ENCODE peak calls at places on chromosomes 5 and 9, in six cellular contexts. C is mammary epithelial cell, J is AG10803, F is lung, Y is neural progenitor cell, Z is uterus. M is an unnamed sample.

GRCh38 chr5:179240561-179240960 is 104.7 kb downstream of the ADAMTS2 start:
- DNase-seq in Z (peak), F (no peak), J (no peak), C (no peak), Y (no peak), M (no peak)

GRCh38 chr5:421287-421880 is 21.6 kb upstream of the EXOC3 start:
- DNase-seq in Z (no peak), C (no peak), F (no peak), Y (no peak), J (no peak), M (no peak)

GRCh38 chr5:117888688-117889087 is 1099.7 kb downstream of the DTWD2 start:
- DNase-seq in Y (no peak), Z (no peak), C (no peak), F (no peak), J (no peak), M (no peak)

GRCh38 chr5:76788362-76788761 is 30.5 kb upstream of the F2RL1 start:
- DNase-seq in Y (no peak), Z (no peak), F (no peak), C (no peak), J (no peak), M (no peak)

GRCh38 chr5:134082264-134082992 is 32.1 kb upstream of the TCF7 start:
- DNase-seq in J (no peak), Y (no peak), F (no peak), Z (no peak), C (no peak), M (no peak)

GRCh38 chr9:137694962-137695875 is 76.4 kb downstream of the EHMT1 start:
- DNase-seq in F (peak), J (peak), C (no peak), Z (peak), Y (peak), M (no peak)

GRCh38 chr5:151383011-151383410 is 35.7 kb upstream of the SLC36A2 start:
- DNase-seq in Z (no peak), Y (no peak), C (peak), F (no peak), J (no peak), M (no peak)

GRCh38 chr9:22244141-22245011 is 202.2 kb upstream of the DMRTA1 start:
- DNase-seq in Y (peak), F (no peak), Z (no peak), J (peak), C (peak), M (no peak)

GRCh38 chr5:175863316-175863715 is 8.1 kb upstream of the CPLX2 start:
- DNase-seq in J (no peak), C (no peak), Y (no peak), Z (no peak), F (no peak), M (no peak)

GRCh38 chr9:33964369-33964768 is 84.3 kb downstream of the UBAP2 start:
- DNase-seq in Z (no peak), F (no peak), Y (no peak), C (no peak), J (no peak), M (no peak)
- TF ChIP-seq CTCF in Z (no peak), F (no peak), Y (no peak), C (no peak), J (no peak), M (no peak)

GRCh38 chr5:177508217-177508611 is 1.4 kb downstream of the DOK3 start:
- DNase-seq in J (no peak), Z (no peak), C (no peak), F (no peak), Y (no peak), M (no peak)

GRCh38 chr5:177507596-177508216 is 1.9 kb downstream of the DOK3 start:
- DNase-seq in Y (no peak), F (no peak), Z (no peak), J (no peak), C (no peak), M (no peak)

GRCh38 chr5:177508837-177509236 is 789 bp downstream of the DOK3 start:
- DNase-seq in Y (no peak), F (no peak), J (no peak), Z (no peak), C (no peak), M (no peak)

GRCh38 chr5:177505075-177505474 is 4.6 kb downstream of the DOK3 start:
- DNase-seq in Y (no peak), Z (no peak), J (no peak), F (no peak), C (no peak), M (no peak)

GRCh38 chr5:177507165-177507564 is 2.5 kb downstream of the DOK3 start:
- DNase-seq in F (no peak), C (no peak), Y (no peak), Z (no peak), J (no peak), M (no peak)
- TF ChIP-seq CTCF in F (no peak), C (peak), Y (no peak), Z (no peak), J (peak), M (no peak)

DNA sequence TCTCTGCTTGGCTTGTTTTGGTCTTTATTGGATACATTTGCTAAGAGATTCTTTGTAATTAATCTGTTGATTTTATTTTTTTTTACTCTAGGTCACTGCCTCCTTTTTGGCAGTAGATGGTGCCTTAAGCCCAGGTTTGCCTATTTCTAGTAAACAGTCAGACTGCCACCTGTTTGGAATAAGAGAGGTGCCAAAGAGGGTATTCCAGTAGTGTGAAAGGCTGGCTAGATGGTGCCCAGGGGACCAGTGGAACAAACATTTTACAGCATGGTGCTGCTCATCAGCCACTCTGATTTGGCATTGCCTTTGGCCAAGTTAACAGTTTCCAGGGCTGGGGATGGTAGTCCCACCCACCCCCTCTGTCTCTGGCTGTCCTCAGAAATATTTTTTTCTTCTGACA is 36.7 kb upstream of the FBXL7 start:
- DNase-seq in Y (peak), C (no peak), F (no peak), J (peak), Z (no peak), M (no peak)
- TF ChIP-seq CTCF in Y (peak), C (no peak), F (no peak), J (peak), Z (peak), M (no peak)

GRCh38 chr5:132679166-132679565 is 5.4 kb downstream of the IL4 start:
- DNase-seq in F (no peak), Y (no peak), Z (no peak), C (no peak), J (no peak), M (no peak)

GRCh38 chr5:132675936-132676689 is 2.3 kb downstream of the IL4 start:
- DNase-seq in C (no peak), F (no peak), Z (no peak), J (no peak), Y (no peak), M (no peak)

GRCh38 chr5:132678735-132679134 is 4.9 kb downstream of the IL4 start:
- DNase-seq in Y (no peak), Z (no peak), F (no peak), C (no peak), J (no peak), M (no peak)

GRCh38 chr5:132677682-132678400 is 4.1 kb downstream of the IL4 start:
- DNase-seq in F (no peak), J (no peak), C (no peak), Y (no peak), Z (no peak), M (no peak)

DNA sequence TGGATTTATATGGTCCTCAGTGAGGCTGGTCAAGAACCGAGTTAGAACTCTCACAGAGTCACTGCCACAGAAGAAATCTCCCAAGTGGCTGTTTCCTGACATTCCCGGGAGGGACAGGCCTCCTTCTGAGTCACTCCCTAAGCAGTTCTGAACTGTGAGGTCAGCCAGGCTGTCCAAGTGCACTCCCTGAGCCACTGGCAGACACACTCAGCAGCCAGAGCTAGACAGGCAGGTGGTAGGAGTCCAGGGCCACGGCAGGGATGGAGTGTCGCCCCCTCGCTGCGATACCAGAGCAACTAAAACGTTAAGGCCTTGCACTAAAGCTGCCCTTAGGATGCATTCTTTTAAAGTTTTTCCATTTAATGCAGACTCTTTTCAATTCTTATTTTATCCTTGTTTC is 3.4 kb downstream of the IL4 start:
- DNase-seq in J (peak), C (peak), Z (peak), Y (peak), F (peak), M (no peak)
- TF ChIP-seq CTCF in J (peak), C (peak), Z (no peak), Y (peak), F (no peak), M (no peak)

DNA sequence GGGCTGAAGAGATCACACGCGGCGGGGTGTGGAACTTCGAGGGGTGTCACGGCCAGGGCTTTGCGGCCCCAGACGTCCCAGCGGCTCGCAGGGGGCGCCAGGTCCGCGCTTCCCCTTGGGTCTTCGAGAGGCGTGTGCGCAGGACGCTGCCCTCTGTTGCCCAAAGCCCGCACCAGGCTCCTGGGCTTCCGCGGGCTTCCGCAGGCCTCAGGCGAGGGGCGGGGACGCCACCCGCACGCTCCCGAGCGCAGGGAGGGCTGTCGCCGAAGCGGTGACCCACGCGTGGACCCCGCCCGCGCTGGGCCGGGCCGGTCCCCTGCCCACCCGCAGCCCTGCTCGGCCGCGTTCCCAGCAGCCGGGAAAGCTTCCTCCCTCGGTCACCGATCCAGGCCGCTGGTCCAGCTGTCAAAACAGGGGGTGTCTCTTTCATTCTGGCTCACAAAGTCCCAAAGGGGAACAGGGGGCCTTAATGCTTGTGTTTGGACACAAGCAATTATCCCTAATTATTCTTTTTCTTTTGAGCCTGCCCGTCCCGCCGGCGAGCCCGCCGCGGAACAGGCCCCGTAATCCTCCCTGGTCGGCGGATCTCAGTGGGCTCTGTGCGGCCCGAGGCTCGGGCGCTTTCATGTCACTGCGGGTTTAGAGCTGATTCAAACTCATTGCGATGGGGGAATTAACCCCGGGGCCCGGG is 60.6 kb downstream of the TMEM174 start:
- DNase-seq in Z (no peak), F (no peak), J (no peak), Y (peak), C (no peak), M (no peak)
- TF ChIP-seq CTCF in Z (no peak), F (no peak), J (no peak), Y (peak), C (no peak), M (no peak)

GRCh38 chr9:74006935-74007334 is 490.2 kb upstream of the RORB start:
- DNase-seq in F (no peak), Z (no peak), Y (peak), C (no peak), J (no peak), M (no peak)
- TF ChIP-seq CTCF in F (no peak), Z (no peak), Y (peak), C (no peak), J (no peak), M (no peak)

GRCh38 chr5:141245250-141245717 is at the start of gene PCDHB15:
- DNase-seq in J (no peak), F (no peak), C (peak), Y (peak), Z (peak), M (no peak)
- TF ChIP-seq CTCF in J (no peak), F (no peak), C (no peak), Y (peak), Z (peak), M (no peak)